ENCODE peak calls at places on chromosomes 6 and 20, in nine cellular contexts. G is thoracic aorta, F is neuronal stem cell, V is A549, J is left ventricle myocardium inferior, I is heart right ventricle, U is fibroblast of lung, P is pancreas, W is ovary. S is an unnamed sample.

GRCh38 chr20:14632906-14633305 is 295.5 kb upstream of the FLRT3 start:
- DNase-seq in G (no peak), F (no peak), V (no peak), J (peak; percentile 14), I (peak; percentile 5), U (no peak), P (no peak), W (no peak), S (no peak)

GRCh38 chr20:57928181-57928967 is 218.6 kb upstream of the PMEPA1 start:
- DNase-seq in G (no peak), F (no peak), V (peak; percentile 32), J (no peak), I (no peak), U (peak; percentile 68), P (no peak), W (no peak), S (no peak)

GRCh38 chr20:41632896-41633295 is 14.7 kb upstream of the CHD6 start:
- DNase-seq in G (no peak), F (no peak), V (no peak), J (no peak), I (no peak), U (peak; percentile 85), P (no peak), W (no peak), S (no peak)

GRCh38 chr6:154951400-154952200 is 43.5 kb upstream of the TIAM2 start:
- DNase-seq in G (no peak), F (no peak), V (no peak), J (no peak), I (no peak), U (peak; percentile 51), P (no peak), W (no peak), S (no peak)

GRCh38 chr6:35318200-35318844 is 20.7 kb downstream of the DEF6 start:
- DNase-seq in G (no peak), F (peak; percentile 90), V (peak; percentile 75), J (peak; percentile 83), I (peak; percentile 80), U (peak; percentile 82), P (peak; percentile 86), W (peak; percentile 87), S (no peak)

GRCh38 chr6:24940311-24940917 is 4.7 kb upstream of the RIPOR2 start:
- DNase-seq in G (no peak), F (no peak), V (no peak), J (no peak), I (no peak), U (no peak), P (no peak), W (no peak), S (no peak)

GRCh38 chr20:62918137-62918536 is 8.2 kb downstream of the DIDO1 start:
- DNase-seq in G (no peak), F (no peak), V (no peak), J (no peak), I (no peak), U (no peak), P (no peak), W (no peak), S (no peak)

GRCh38 chr20:775679-776135 is 7.4 kb upstream of the SLC52A3 start:
- DNase-seq in G (no peak), F (no peak), V (no peak), J (no peak), I (no peak), U (no peak), P (no peak), W (no peak), S (no peak)

GRCh38 chr6:167996424-167997199 is 859 bp upstream of the KIF25 start:
- DNase-seq in G (no peak), F (peak; percentile 41), V (no peak), J (no peak), I (no peak), U (no peak), P (no peak), W (no peak), S (no peak)

GRCh38 chr6:42929928-42930360 is 664 bp downstream of the CNPY3 start:
- DNase-seq in G (no peak), F (no peak), V (peak; percentile 15), J (no peak), I (peak; percentile 26), U (peak; percentile 78), P (peak; percentile 48), W (no peak), S (peak; percentile 54)

GRCh38 chr20:62621251-62622110 is 20.8 kb upstream of the SLCO4A1 start:
- DNase-seq in G (no peak), F (no peak), V (no peak), J (no peak), I (no peak), U (no peak), P (no peak), W (no peak), S (no peak)

GRCh38 chr6:159098636-159099106 is 53.9 kb upstream of the TAGAP start:
- DNase-seq in G (no peak), F (no peak), V (no peak), J (no peak), I (no peak), U (no peak), P (no peak), W (no peak), S (no peak)

GRCh38 chr6:125751334-125751916 is 2.0 kb downstream of the HEY2 start:
- DNase-seq in G (no peak), F (no peak), V (no peak), J (no peak), I (no peak), U (no peak), P (no peak), W (no peak), S (no peak)

GRCh38 chr20:50304883-50305635 is 114.4 kb downstream of the CEBPB start:
- DNase-seq in G (peak; percentile 59), F (no peak), V (no peak), J (peak; percentile 90), I (peak; percentile 84), U (peak; percentile 94), P (peak; percentile 62), W (peak; percentile 97), S (no peak)

GRCh38 chr20:61317966-61318520 is 66.0 kb downstream of the CDH4 start:
- DNase-seq in G (no peak), F (no peak), V (no peak), J (no peak), I (no peak), U (no peak), P (no peak), W (no peak), S (no peak)

GRCh38 chr20:10253750-10254149 is 35.1 kb downstream of the SNAP25 start:
- DNase-seq in G (no peak), F (no peak), V (no peak), J (no peak), I (no peak), U (no peak), P (no peak), W (no peak), S (no peak)

GRCh38 chr20:49276201-49276894 is 1.5 kb downstream of the ZNFX1 start:
- DNase-seq in G (no peak), F (no peak), V (no peak), J (no peak), I (peak; percentile 53), U (peak; percentile 78), P (no peak), W (no peak), S (no peak)

GRCh38 chr20:49277786-49278035 is 146 bp downstream of the ZNFX1 start:
- DNase-seq in G (no peak), F (no peak), V (no peak), J (no peak), I (no peak), U (no peak), P (no peak), W (no peak), S (no peak)

GRCh38 chr20:49273696-49274277 is 4.1 kb downstream of the ZNFX1 start:
- DNase-seq in G (no peak), F (no peak), V (no peak), J (no peak), I (no peak), U (no peak), P (no peak), W (no peak), S (no peak)

GRCh38 chr20:49276895-49277785 is 717 bp downstream of the ZNFX1 start:
- DNase-seq in G (no peak), F (no peak), V (no peak), J (peak; percentile 24), I (peak; percentile 39), U (no peak), P (peak; percentile 57), W (peak; percentile 51), S (peak; percentile 8)

GRCh38 chr20:49275634-49276033 is 2.2 kb downstream of the ZNFX1 start:
- DNase-seq in G (no peak), F (no peak), V (no peak), J (no peak), I (no peak), U (peak; percentile 52), P (no peak), W (no peak), S (no peak)
- H3K4me1 ChIP-seq in G (peaks cover 28% of the 10 kb centered on the region), F (peaks cover 1% of the 10 kb centered on the region), V (peaks cover 15% of the 10 kb centered on the region), J (peaks cover 84% of the 10 kb centered on the region), I (peaks cover 65% of the 10 kb centered on the region), U (peaks cover 3% of the 10 kb centered on the region), P (peaks cover 10% of the 10 kb centered on the region), W (peaks cover 10% of the 10 kb centered on the region), S (peaks cover 13% of the 10 kb centered on the region)

DNA sequence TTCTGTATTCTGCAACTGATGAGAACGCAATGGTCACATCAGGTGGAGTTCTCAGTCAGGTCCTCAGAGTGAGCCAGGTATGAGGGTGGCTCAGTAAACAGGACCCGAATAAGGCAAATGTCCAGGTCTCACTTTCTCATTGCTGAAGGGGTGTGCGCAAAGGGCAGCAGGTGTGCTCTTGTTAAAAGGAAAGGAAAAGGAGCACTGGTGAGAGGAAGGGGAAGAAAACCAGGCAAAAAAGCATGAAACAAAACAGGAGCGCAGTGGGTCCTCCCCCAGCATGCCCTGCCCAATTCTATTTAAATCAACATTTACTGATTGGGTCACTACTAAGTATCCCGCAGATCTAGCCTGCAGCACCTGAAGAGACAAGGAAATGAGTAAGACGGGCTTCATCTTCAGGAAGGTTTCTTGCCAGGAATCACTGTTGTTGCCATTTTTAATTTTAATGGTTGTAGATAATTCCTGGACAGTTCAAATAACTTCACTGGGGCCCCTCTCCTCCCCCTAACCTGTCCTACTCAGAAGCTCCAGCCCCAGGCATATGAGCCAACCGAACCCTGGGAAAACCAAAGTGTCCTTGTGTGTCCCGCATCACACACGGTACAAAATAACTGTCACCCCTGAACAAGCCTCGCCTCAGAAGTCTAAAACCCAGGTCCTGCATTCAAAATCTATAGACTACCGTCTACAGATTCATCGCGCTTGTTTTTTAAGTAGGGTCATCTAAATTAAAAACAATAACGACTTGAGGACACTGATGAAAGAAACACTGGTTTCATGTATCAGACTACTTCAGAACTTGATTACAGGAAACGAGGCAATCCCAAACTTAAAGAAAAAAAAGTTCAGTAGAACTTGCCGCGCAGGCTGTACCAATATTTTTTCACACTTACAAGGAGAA is 980 bp downstream of the MBOAT1 start:
- DNase-seq in G (no peak), F (no peak), V (no peak), J (no peak), I (no peak), U (peak; percentile 22), P (peak; percentile 50), W (no peak), S (no peak)
- H3K4me3 ChIP-seq in G (peak overlapping the region; percentile 77), F (peak overlapping the region; percentile 57), V (peak overlapping the region; percentile 65), J (peak overlapping the region; percentile 95), I (peak overlapping the region; percentile 96), U (peak overlapping the region; percentile 89), P (peak overlapping the region; percentile 81), W (peak overlapping the region; percentile 94), S (peak overlapping the region; percentile 61)

GRCh38 chr6:142005044-142005443 is 127.7 kb upstream of the GJE1 start:
- DNase-seq in G (no peak), F (no peak), V (no peak), J (no peak), I (no peak), U (no peak), P (no peak), W (no peak), S (no peak)
- H3K4me1 ChIP-seq in G (no peaks in the 10 kb centered on the region), F (no peaks in the 10 kb centered on the region), V (no peaks in the 10 kb centered on the region), J (no peaks in the 10 kb centered on the region), I (no peaks in the 10 kb centered on the region), U (peaks cover 6% of the 10 kb centered on the region), P (no peaks in the 10 kb centered on the region), W (no peaks in the 10 kb centered on the region), S (no peaks in the 10 kb centered on the region)

GRCh38 chr6:116101790-116102189 is 1.1 kb downstream of the NT5DC1 start:
- DNase-seq in G (no peak), F (no peak), V (no peak), J (no peak), I (no peak), U (no peak), P (no peak), W (no peak), S (no peak)
- H3K4me3 ChIP-seq in G (peak overlapping the region; percentile 88), F (peak overlapping the region; percentile 90), V (peak overlapping the region; percentile 87), J (peak overlapping the region; percentile 73), I (peak overlapping the region; percentile 81), U (peak overlapping the region; percentile 79), P (peak overlapping the region; percentile 71), W (peak overlapping the region; percentile 76), S (peak overlapping the region; percentile 82)